ENCODE peak calls at places on chromosomes 7 and 10, in four cellular contexts. A, W, J and Q are unnamed samples.

GRCh38 chr7:149286811-149287400 is 24.9 kb downstream of the ZNF783 start:
- DNase-seq in A (no peak), W (no peak), J (no peak), Q (no peak)

GRCh38 chr7:125383324-125383723 is 453.7 kb upstream of the POT1 start:
- DNase-seq in A (no peak), W (no peak), J (no peak), Q (no peak)

GRCh38 chr7:123935436-123936381 is 10.7 kb downstream of the SPAM1 start:
- DNase-seq in A (no peak), W (no peak), J (no peak), Q (no peak)

GRCh38 chr7:71618281-71618680 is 486.3 kb downstream of the GALNT17 start:
- DNase-seq in A (no peak), W (no peak), J (no peak), Q (no peak)

GRCh38 chr7:158950914-158951635 is 94.7 kb downstream of the DYNC2I1 start:
- DNase-seq in A (no peak), W (no peak), J (no peak), Q (no peak)

GRCh38 chr7:66687186-66687585 is 53.3 kb upstream of the RABGEF1 start:
- DNase-seq in A (no peak), W (no peak), J (no peak), Q (no peak)

GRCh38 chr10:69895759-69896158 is 94.1 kb downstream of the COL13A1 start:
- DNase-seq in A (no peak), W (no peak), J (peak), Q (no peak)

GRCh38 chr7:2796358-2797352 is 47.5 kb downstream of the GNA12 start:
- DNase-seq in A (no peak), W (peak), J (peak), Q (no peak)

GRCh38 chr10:132591166-132591971 is 53.8 kb downstream of the INPP5A start:
- DNase-seq in A (no peak), W (peak), J (peak), Q (no peak)